ENCODE peak calls at places on chromosomes 7 and 10, in five cellular contexts. L is HCT116, J is H1, T is epithelial cell of esophagus, U is heart right ventricle. D is an unnamed sample.

GRCh38 chr7:107600816-107601215 is 20.8 kb downstream of the BCAP29 start:
- DNase-seq in L (no peak), J (no peak), T (no peak), U (no peak), D (no peak)

GRCh38 chr7:16028103-16028502 is 341.6 kb upstream of the MEOX2 start:
- DNase-seq in L (no peak), J (no peak), T (peak), U (no peak), D (no peak)

GRCh38 chr10:36441557-36441956 is 683.8 kb upstream of the ANKRD30A start:
- DNase-seq in L (no peak), J (no peak), T (peak), U (no peak), D (no peak)

GRCh38 chr7:158957507-158957900 is 101.1 kb downstream of the DYNC2I1 start:
- DNase-seq in L (no peak), J (no peak), T (no peak), U (no peak), D (no peak)

GRCh38 chr10:28284126-28284525 is 18.7 kb downstream of the MPP7 start:
- DNase-seq in L (no peak), J (no peak), T (peak), U (no peak), D (no peak)

GRCh38 chr7:2606539-2606936 is 25.2 kb upstream of the TTYH3 start:
- DNase-seq in L (no peak), J (no peak), T (no peak), U (peak), D (no peak)

GRCh38 chr10:98694863-98695262 is 248.1 kb upstream of the HPS1 start:
- DNase-seq in L (no peak), J (no peak), T (no peak), U (no peak), D (no peak)

GRCh38 chr7:43363429-43363894 is 219.4 kb upstream of the STK17A start:
- DNase-seq in L (no peak), J (no peak), T (no peak), U (no peak), D (no peak)

GRCh38 chr10:129730272-129730992 is 233.6 kb downstream of the EBF3 start:
- DNase-seq in L (no peak), J (no peak), T (no peak), U (no peak), D (no peak)

GRCh38 chr7:115352375-115352774 is 430.5 kb downstream of the MDFIC start:
- DNase-seq in L (no peak), J (no peak), T (peak), U (no peak), D (no peak)

GRCh38 chr7:157139142-157140117 is 704 bp downstream of the UBE3C start:
- DNase-seq in L (no peak), J (no peak), T (peak), U (peak), D (peak)

GRCh38 chr10:50224330-50224952 is 26.9 kb downstream of the ASAH2 start:
- DNase-seq in L (peak), J (no peak), T (peak), U (no peak), D (no peak)
- TF ChIP-seq CTCF in L (peak), J (peak), T (peak), U (peak), D (peak)

GRCh38 chr10:11699546-11700097 is 42.6 kb upstream of the ECHDC3 start:
- DNase-seq in L (no peak), J (no peak), T (no peak), U (no peak), D (no peak)

GRCh38 chr10:11700539-11700938 is 41.6 kb upstream of the ECHDC3 start:
- DNase-seq in L (no peak), J (no peak), T (no peak), U (no peak), D (no peak)

GRCh38 chr10:11701451-11702095 is 40.6 kb upstream of the ECHDC3 start:
- DNase-seq in L (no peak), J (no peak), T (no peak), U (no peak), D (no peak)

GRCh38 chr10:11698691-11699545 is 43.3 kb upstream of the ECHDC3 start:
- DNase-seq in L (no peak), J (no peak), T (no peak), U (no peak), D (no peak)

DNA sequence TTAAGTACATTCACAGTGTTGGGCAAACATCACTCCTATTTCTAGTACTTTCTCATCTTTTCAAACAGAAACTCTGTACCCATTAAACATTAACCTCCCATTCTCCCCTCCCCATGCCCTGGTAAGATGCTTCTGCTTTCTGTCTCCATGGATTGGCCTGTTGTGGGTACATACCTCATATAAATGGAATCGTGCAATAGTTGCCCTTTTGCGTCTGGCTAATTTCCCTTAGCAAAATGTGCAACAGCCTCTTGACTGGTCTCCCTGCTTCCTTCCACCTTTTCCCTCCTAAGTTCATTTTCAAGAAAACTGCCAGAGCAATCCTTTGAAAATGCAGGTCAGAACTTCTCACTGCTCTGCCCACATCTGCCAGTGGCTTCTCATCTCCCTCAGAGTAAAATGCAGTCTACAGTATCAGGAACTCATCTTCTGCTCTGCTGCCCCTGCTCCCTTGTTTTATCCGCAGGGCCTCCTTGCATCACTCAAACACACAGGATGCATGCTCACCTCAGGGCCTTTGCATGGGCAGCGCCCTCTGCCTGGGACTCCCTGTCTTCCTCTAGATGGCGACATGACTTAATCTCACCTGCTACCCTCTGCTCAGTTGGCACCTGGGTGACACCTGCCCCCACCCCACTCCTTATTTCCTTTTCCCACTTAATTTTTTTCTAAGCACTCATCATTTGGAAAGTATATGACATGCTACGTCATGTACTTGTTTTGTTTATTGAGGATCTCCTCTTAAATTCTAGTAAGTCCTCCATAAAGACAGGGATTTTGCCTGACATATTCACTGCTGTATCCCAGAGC is 44.3 kb upstream of the ECHDC3 start:
- DNase-seq in L (no peak), J (no peak), T (peak), U (no peak), D (no peak)
- TF ChIP-seq CTCF in L (peak), J (peak), T (no peak), U (no peak), D (no peak)

DNA sequence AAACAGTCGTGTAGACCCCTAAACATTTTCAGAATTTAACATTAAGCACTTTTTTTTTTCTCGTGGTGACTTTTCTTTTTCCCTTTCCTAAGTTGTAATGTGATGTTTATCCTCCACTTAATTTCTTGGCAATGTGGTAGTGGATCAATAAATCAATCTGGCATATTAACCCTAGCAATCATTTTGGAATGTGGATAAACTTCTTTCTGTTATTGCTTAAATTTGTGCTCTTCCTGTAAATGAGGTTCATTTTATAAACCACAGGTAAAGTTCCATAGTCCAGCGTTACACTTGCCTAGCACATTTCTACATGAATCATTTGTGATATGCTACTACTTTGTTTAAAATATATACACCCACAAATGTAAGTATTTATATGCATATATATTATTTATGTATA is 247.4 kb upstream of the ETV1 start:
- DNase-seq in L (no peak), J (no peak), T (no peak), U (no peak), D (no peak)
- TF ChIP-seq CTCF in L (no peak), J (no peak), T (no peak), U (no peak), D (no peak)

GRCh38 chr7:4998244-4998643 is 39.3 kb upstream of the MMD2 start:
- DNase-seq in L (no peak), J (no peak), T (no peak), U (no peak), D (no peak)

GRCh38 chr7:4998830-4999768 is 40.1 kb upstream of the MMD2 start:
- DNase-seq in L (no peak), J (no peak), T (no peak), U (no peak), D (no peak)

GRCh38 chr7:5005066-5005465 is 40.6 kb upstream of the RBAK start:
- DNase-seq in L (no peak), J (no peak), T (peak), U (no peak), D (no peak)

GRCh38 chr7:5001911-5002310 is 42.9 kb upstream of the MMD2 start:
- DNase-seq in L (no peak), J (no peak), T (peak), U (no peak), D (no peak)

GRCh38 chr7:5001003-5001402 is 42.0 kb upstream of the MMD2 start:
- DNase-seq in L (no peak), J (no peak), T (no peak), U (no peak), D (no peak)
- TF ChIP-seq CTCF in L (no peak), J (no peak), T (no peak), U (no peak), D (no peak)

D was measured in ascending aorta.